ENCODE peak calls at places on chromosome 10, in nine cellular contexts. A, M, Z, Y, U, J, K, D and C are unnamed samples.

GRCh38 chr10:89086801-89087513 is 96.4 kb downstream of the FAS start:
- DNase-seq in A (no peak), M (peak; percentile 20), Z (peak; percentile 35), Y (peak; percentile 90), U (peak; percentile 93), J (peak; percentile 6), K (no peak), D (peak; percentile 7), C (peak; percentile 23)

GRCh38 chr10:91713471-91714072 is 80.7 kb upstream of the PPP1R3C start:
- DNase-seq in A (no peak), M (no peak), Z (no peak), Y (no peak), U (no peak), J (no peak), K (no peak), D (no peak), C (no peak)

GRCh38 chr10:3805227-3805790 is 20.3 kb upstream of the KLF6 start:
- DNase-seq in A (peak; percentile 92), M (no peak), Z (no peak), Y (no peak), U (no peak), J (no peak), K (no peak), D (peak; percentile 40), C (no peak)

GRCh38 chr10:77844177-77844576 is 82.4 kb downstream of the DLG5 start:
- DNase-seq in A (no peak), M (no peak), Z (peak; percentile 74), Y (peak; percentile 82), U (no peak), J (no peak), K (no peak), D (no peak), C (no peak)

GRCh38 chr10:122974034-122974433 is 6.2 kb upstream of the PSTK start:
- DNase-seq in A (no peak), M (no peak), Z (no peak), Y (no peak), U (no peak), J (peak; percentile 21), K (no peak), D (no peak), C (no peak)

GRCh38 chr10:504131-504611 is 185.3 kb downstream of the DIP2C start:
- DNase-seq in A (no peak), M (no peak), Z (no peak), Y (peak; percentile 56), U (peak; percentile 41), J (no peak), K (no peak), D (no peak), C (no peak)

GRCh38 chr10:113458461-113458860 is 94.4 kb upstream of the HABP2 start:
- DNase-seq in A (no peak), M (no peak), Z (no peak), Y (no peak), U (no peak), J (no peak), K (no peak), D (no peak), C (no peak)

GRCh38 chr10:36489181-36489927 is 636.0 kb upstream of the ANKRD30A start:
- DNase-seq in A (peak; percentile 93), M (peak; percentile 9), Z (no peak), Y (no peak), U (no peak), J (peak; percentile 59), K (no peak), D (no peak), C (no peak)

GRCh38 chr10:35331894-35332640 is 4.2 kb upstream of the CCNY start:
- DNase-seq in A (peak; percentile 68), M (peak; percentile 76), Z (no peak), Y (peak; percentile 73), U (no peak), J (no peak), K (no peak), D (no peak), C (no peak)

GRCh38 chr10:118565301-118566075 is 30.0 kb downstream of the PRLHR start:
- DNase-seq in A (no peak), M (no peak), Z (no peak), Y (no peak), U (no peak), J (no peak), K (no peak), D (no peak), C (no peak)

GRCh38 chr10:60405172-60405571 is 15.5 kb upstream of the ANK3 start:
- DNase-seq in A (no peak), M (no peak), Z (no peak), Y (no peak), U (no peak), J (no peak), K (no peak), D (no peak), C (no peak)

GRCh38 chr10:51602326-51602725 is 97.1 kb downstream of the CSTF2T start:
- DNase-seq in A (no peak), M (no peak), Z (no peak), Y (no peak), U (no peak), J (no peak), K (no peak), D (no peak), C (no peak)

GRCh38 chr10:78623577-78624215 is 445.1 kb upstream of the ZMIZ1 start:
- DNase-seq in A (peak; percentile 11), M (peak; percentile 75), Z (peak; percentile 21), Y (no peak), U (no peak), J (peak; percentile 56), K (no peak), D (no peak), C (no peak)

GRCh38 chr10:100621360-100622205 is 85.8 kb downstream of the HIF1AN start:
- DNase-seq in A (no peak), M (no peak), Z (no peak), Y (no peak), U (no peak), J (no peak), K (no peak), D (no peak), C (no peak)

GRCh38 chr10:70934701-70935100 is 46.3 kb upstream of the PCBD1 start:
- DNase-seq in A (no peak), M (no peak), Z (no peak), Y (no peak), U (no peak), J (no peak), K (no peak), D (no peak), C (no peak)

GRCh38 chr10:25504838-25505237 is 330.0 kb downstream of the GPR158 start:
- DNase-seq in A (no peak), M (no peak), Z (no peak), Y (no peak), U (no peak), J (no peak), K (no peak), D (no peak), C (no peak)

GRCh38 chr10:131207584-131208532 is 103.7 kb downstream of the TCERG1L start:
- DNase-seq in A (no peak), M (no peak), Z (no peak), Y (no peak), U (peak; percentile 24), J (no peak), K (no peak), D (no peak), C (no peak)

GRCh38 chr10:102782698-102783540 is 39.2 kb downstream of the WBP1L start:
- DNase-seq in A (peak; percentile 97), M (peak; percentile 77), Z (peak; percentile 44), Y (peak; percentile 95), U (peak; percentile 91), J (peak; percentile 69), K (no peak), D (no peak), C (peak; percentile 37)

GRCh38 chr10:59905066-59905734 is 1.2 kb downstream of the CCDC6 start:
- DNase-seq in A (peak; percentile 44), M (peak; percentile 58), Z (peak; percentile 59), Y (peak; percentile 73), U (peak; percentile 73), J (peak; percentile 60), K (no peak), D (no peak), C (peak; percentile 57)

GRCh38 chr10:29522038-29522855 is 112.5 kb downstream of the SVIL start:
- DNase-seq in A (no peak), M (no peak), Z (peak; percentile 9), Y (no peak), U (no peak), J (no peak), K (no peak), D (no peak), C (no peak)
- H3K27ac ChIP-seq in A (no peak overlapping the region), M (peak overlapping the region; percentile 27), Z (peak overlapping the region; percentile 66), Y (peak overlapping the region; percentile 56), U (no peak overlapping the region), J (no peak overlapping the region), K (peak overlapping the region; percentile 8), D (no peak overlapping the region), C (peak overlapping the region; percentile 20)

DNA sequence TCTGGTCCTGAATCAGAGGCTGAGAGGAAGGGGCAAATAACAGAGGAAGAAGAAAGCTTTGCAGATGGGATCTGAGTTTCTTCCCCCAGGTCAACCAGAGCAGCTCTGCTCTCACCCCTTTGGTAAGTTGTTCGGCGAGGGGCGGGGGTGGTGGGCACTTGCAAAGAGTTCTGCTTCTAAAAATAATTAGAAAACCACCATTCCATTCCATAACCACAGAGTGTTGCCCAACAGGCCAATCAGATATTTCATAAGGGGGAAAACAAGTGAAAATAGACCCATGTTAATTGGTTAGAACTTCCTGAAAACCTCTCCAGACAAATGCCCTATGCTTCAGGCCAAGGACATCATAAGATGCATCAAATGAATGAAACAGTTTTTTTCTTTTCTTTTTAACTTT is 43.6 kb upstream of the R3HCC1L start:
- DNase-seq in A (no peak), M (no peak), Z (no peak), Y (no peak), U (no peak), J (no peak), K (no peak), D (no peak), C (no peak)
- TF ChIP-seq POLR2A in A (no peak), M (no peak), Z (no peak), Y (no peak), U (no peak), J (no peak), K (no peak), D (no peak), C (no peak)

DNA sequence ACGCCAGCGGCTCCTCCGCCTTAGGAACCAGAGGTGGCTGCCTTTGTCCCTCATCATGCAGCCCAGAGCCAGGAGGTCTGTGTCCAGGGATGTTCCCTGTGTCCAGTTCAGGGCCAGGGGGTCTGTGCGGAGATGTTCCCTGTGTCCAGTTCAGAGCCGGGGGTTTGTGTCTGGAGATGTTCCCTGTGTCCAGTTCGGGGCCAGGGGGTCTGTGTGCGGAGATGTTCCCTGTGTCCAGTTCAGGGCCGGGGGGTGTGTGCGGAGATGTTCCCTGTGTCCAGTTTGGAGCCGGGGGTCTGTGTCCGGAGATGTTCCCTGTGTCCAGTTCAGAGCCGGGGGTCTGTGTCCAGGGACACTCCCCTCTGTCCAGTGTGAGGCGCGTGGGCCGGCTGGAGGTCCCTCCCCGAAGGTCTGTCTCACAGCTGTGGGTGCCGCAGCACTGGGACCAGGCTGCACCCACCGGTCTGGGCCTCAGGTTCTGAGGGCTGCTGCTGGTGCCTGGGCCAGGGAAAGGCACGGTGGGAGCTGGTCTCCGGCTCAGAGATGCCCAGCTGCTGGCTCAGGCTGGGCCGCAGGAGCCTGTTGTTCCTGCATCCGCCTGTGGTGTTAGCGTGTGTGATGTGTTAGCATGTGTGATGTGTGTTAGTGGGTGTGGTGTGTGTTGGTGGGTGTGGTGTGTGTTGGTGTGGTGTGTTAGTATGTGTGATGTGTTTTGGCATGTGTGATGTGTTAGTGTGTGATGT is 67.9 kb upstream of the CFAP46 start:
- DNase-seq in A (peak; percentile 4), M (no peak), Z (no peak), Y (no peak), U (no peak), J (no peak), K (no peak), D (no peak), C (no peak)
- H3K27ac ChIP-seq in A (no peak overlapping the region), M (no peak overlapping the region), Z (peak overlapping the region; percentile 77), Y (peak overlapping the region; percentile 32), U (peak overlapping the region; percentile 61), J (no peak overlapping the region), K (peak overlapping the region; percentile 79), D (no peak overlapping the region), C (no peak overlapping the region)

GRCh38 chr10:128095753-128096469 is 30.3 kb downstream of the MKI67 start:
- DNase-seq in A (no peak), M (no peak), Z (no peak), Y (no peak), U (no peak), J (no peak), K (no peak), D (no peak), C (no peak)
- TF ChIP-seq POLR2A in A (peak; percentile 20), M (no peak), Z (no peak), Y (no peak), U (no peak), J (no peak), K (no peak), D (no peak), C (no peak)